ENCODE peak calls at places on chromosomes 12 and 14, in six cellular contexts. F, B, C, E, J and V are unnamed samples.

GRCh38 chr12:47717443-47718193 is 7.7 kb downstream of the ENDOU start:
- DNase-seq in F (peak; percentile 65), J (peak; percentile 82), B (peak; percentile 91), C (no peak), E (peak; percentile 88), V (peak; percentile 83)

GRCh38 chr12:20370001-20370381 is 1.7 kb downstream of the PDE3A start:
- DNase-seq in B (peak; percentile 45), F (no peak), C (no peak), E (peak; percentile 21), J (peak; percentile 51), V (peak; percentile 58)

GRCh38 chr12:89373772-89374572 is 21.7 kb upstream of the DUSP6 start:
- DNase-seq in C (no peak), B (peak; percentile 92), J (no peak), E (no peak), F (no peak), V (no peak)

GRCh38 chr14:102622262-102622885 is 29.9 kb downstream of the RCOR1 start:
- DNase-seq in B (no peak), J (no peak), C (no peak), E (no peak), F (no peak), V (peak; percentile 14)

GRCh38 chr12:14896477-14897184 is 11.0 kb upstream of the MGP start:
- DNase-seq in C (no peak), B (peak; percentile 70), F (no peak), J (no peak), E (no peak), V (no peak)

GRCh38 chr14:72892879-72893635 is 844 bp downstream of the DPF3 start:
- DNase-seq in E (peak; percentile 24), C (peak; percentile 40), F (peak; percentile 10), B (peak; percentile 36), J (peak; percentile 28), V (peak; percentile 33)

GRCh38 chr12:124493809-124494750 is 73.3 kb downstream of the NCOR2 start:
- DNase-seq in F (no peak), C (peak; percentile 36), J (no peak), E (no peak), B (no peak), V (peak; percentile 51)

GRCh38 chr12:100026241-100026640 is 41.5 kb upstream of the ANKS1B start:
- DNase-seq in E (no peak), C (no peak), J (no peak), B (peak; percentile 9), F (no peak), V (no peak)

GRCh38 chr14:105944632-105945610 is 418.5 kb downstream of the TMEM121 start:
- DNase-seq in E (no peak), J (peak; percentile 57), F (peak; percentile 47), B (peak; percentile 3), C (peak; percentile 54), V (peak; percentile 77)

GRCh38 chr14:68495638-68496114 is 297.2 kb downstream of the ZFP36L1 start:
- DNase-seq in J (no peak), B (no peak), E (no peak), F (no peak), C (no peak), V (no peak)

GRCh38 chr14:78232666-78233065 is 62.5 kb downstream of the NRXN3 start:
- DNase-seq in J (no peak), F (no peak), B (no peak), C (no peak), E (no peak), V (no peak)

GRCh38 chr14:95261616-95262510 is 57.8 kb downstream of the CLMN start:
- DNase-seq in C (no peak), E (no peak), F (no peak), J (no peak), B (peak; percentile 33), V (no peak)

GRCh38 chr12:30696103-30696408 is 387 bp upstream of the IPO8 start:
- DNase-seq in B (no peak), F (no peak), J (no peak), E (no peak), C (no peak), V (no peak)

GRCh38 chr12:111201036-111201435 is 167.9 kb downstream of the PHETA1 start:
- DNase-seq in C (no peak), J (no peak), B (no peak), F (no peak), E (no peak), V (no peak)

GRCh38 chr12:132771126-132771838 is 9.7 kb upstream of the ANKLE2 start:
- DNase-seq in F (peak; percentile 82), J (no peak), C (peak; percentile 53), E (no peak), B (peak; percentile 24), V (peak; percentile 61)

GRCh38 chr12:31260840-31261239 is 65.1 kb downstream of the SINHCAF start:
- DNase-seq in J (no peak), C (no peak), E (no peak), F (no peak), B (no peak), V (no peak)

GRCh38 chr12:16300706-16301105 is 23.2 kb upstream of the SLC15A5 start:
- DNase-seq in E (no peak), F (no peak), J (no peak), C (no peak), B (no peak), V (no peak)

GRCh38 chr12:100753837-100754236 is 40.7 kb upstream of the ANO4 start:
- DNase-seq in C (no peak), F (no peak), E (peak; percentile 92), B (peak; percentile 72), J (no peak), V (no peak)

GRCh38 chr12:105229446-105229845 is 6.5 kb downstream of the APPL2 start:
- DNase-seq in C (no peak), B (peak; percentile 39), E (no peak), F (no peak), J (peak; percentile 62), V (no peak)

GRCh38 chr12:41965996-41966395 is 178.7 kb downstream of the GXYLT1 start:
- DNase-seq in B (no peak), J (no peak), E (no peak), C (no peak), F (no peak), V (no peak)

GRCh38 chr14:91140672-91141071 is 26.8 kb downstream of the DGLUCY start:
- DNase-seq in F (no peak), E (peak; percentile 22), J (no peak), B (peak; percentile 51), C (no peak), V (peak; percentile 47)

GRCh38 chr12:25960176-25960575 is 1.7 kb downstream of the RASSF8 start:
- DNase-seq in C (no peak), J (no peak), F (no peak), B (peak; percentile 51), E (no peak), V (no peak)